ENCODE peak calls at places on chromosomes 11 and 22, in ten cellular contexts. L, C, O, X, N, Y, V, K, F and M are unnamed samples.
A peak's percentile ranks its signal among the peaks of the same experiment; 100 is the strongest.

GRCh38 chr11:37409124-37409523 is 811.1 kb upstream of the RAG2 start:
- DNase-seq in L (no peak), C (no peak), O (no peak), X (no peak), N (no peak), Y (no peak), V (no peak), K (no peak), F (no peak), M (no peak)

GRCh38 chr11:74037309-74037708 is 28.4 kb upstream of the UCP3 start:
- DNase-seq in L (no peak), C (no peak), O (no peak), X (no peak), N (no peak), Y (no peak), V (no peak), K (no peak), F (peak; percentile 36), M (no peak)

GRCh38 chr11:26418391-26418790 is 86.5 kb downstream of the ANO3 start:
- DNase-seq in L (no peak), C (no peak), O (no peak), X (no peak), N (no peak), Y (no peak), V (no peak), K (no peak), F (no peak), M (no peak)

GRCh38 chr11:63537293-63538101 is 889 bp downstream of the PLAAT4 start:
- DNase-seq in L (no peak), C (no peak), O (peak; percentile 92), X (no peak), N (peak; percentile 86), Y (peak; percentile 8), V (no peak), K (peak; percentile 83), F (no peak), M (no peak)

GRCh38 chr11:68776442-68777235 is 25.3 kb upstream of the TESMIN start:
- DNase-seq in L (no peak), C (no peak), O (no peak), X (no peak), N (no peak), Y (no peak), V (no peak), K (no peak), F (peak; percentile 15), M (no peak)

GRCh38 chr22:31332886-31333285 is 13.3 kb downstream of the PATZ1 start:
- DNase-seq in L (no peak), C (no peak), O (no peak), X (no peak), N (no peak), Y (no peak), V (no peak), K (no peak), F (no peak), M (no peak)

GRCh38 chr11:70005107-70005818 is 72.9 kb upstream of the ANO1 start:
- DNase-seq in L (no peak), C (no peak), O (no peak), X (no peak), N (no peak), Y (no peak), V (no peak), K (no peak), F (no peak), M (no peak)

GRCh38 chr11:108887436-108888238 is 222.8 kb downstream of the DDX10 start:
- DNase-seq in L (no peak), C (no peak), O (no peak), X (no peak), N (no peak), Y (no peak), V (no peak), K (no peak), F (no peak), M (no peak)

GRCh38 chr11:62438641-62439040 is 19.8 kb downstream of the SCGB1A1 start:
- DNase-seq in L (no peak), C (no peak), O (no peak), X (no peak), N (no peak), Y (no peak), V (no peak), K (no peak), F (no peak), M (no peak)

GRCh38 chr11:105701098-105701497 is 91.2 kb downstream of the GRIA4 start:
- DNase-seq in L (no peak), C (no peak), O (no peak), X (no peak), N (no peak), Y (no peak), V (no peak), K (peak; percentile 54), F (no peak), M (no peak)

DNA sequence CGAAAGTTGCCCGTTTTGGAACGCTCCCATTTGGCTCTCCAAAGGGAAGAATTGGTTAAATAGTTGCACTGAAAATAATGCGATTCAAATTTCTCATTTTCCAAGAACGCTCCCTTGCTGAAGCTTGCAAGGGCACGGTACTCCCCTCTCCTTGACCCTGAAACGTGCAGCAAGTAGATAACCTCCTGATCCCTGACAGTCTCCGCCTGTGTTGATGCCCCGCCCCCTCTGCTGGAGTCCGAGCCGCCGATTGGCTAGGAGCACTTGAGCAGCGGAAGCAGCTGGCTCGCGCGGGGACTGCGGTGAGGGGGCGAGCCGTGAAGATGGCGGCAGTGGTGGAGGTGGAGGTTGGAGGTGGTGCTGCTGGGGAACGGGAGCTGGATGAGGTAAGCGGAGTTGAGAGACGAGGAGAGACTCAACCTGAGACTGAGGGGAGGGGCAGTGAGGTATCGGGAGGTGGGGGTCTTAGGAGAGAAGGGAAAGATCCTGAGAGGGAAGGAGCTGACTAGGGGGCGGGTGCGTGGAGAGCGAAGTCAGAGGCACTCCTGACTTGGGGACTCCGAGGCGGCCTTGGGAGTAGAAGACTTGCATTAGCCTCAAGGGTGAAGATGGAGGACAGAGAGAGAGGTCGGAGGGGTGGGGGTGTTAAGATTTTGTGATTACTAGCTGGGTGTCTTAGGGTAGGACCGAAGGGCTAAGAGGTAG is at the start of gene RNF121:
- DNase-seq in L (peak; percentile 96), C (peak; percentile 98), O (peak; percentile 98), X (peak; percentile 98), N (peak; percentile 98), Y (peak; percentile 97), V (peak; percentile 96), K (peak; percentile 97), F (peak; percentile 91), M (peak; percentile 73)
- TF ChIP-seq POLR2A in L (no peak), C (peak; percentile 59), O (peak; percentile 62), X (no peak), N (peak; percentile 55), Y (no peak), V (peak; percentile 91), K (no peak), F (peak; percentile 76), M (peak; percentile 88)

GRCh38 chr11:3825473-3826154 is 15.1 kb downstream of the RHOG start:
- DNase-seq in L (no peak), C (no peak), O (no peak), X (no peak), N (no peak), Y (no peak), V (peak; percentile 22), K (no peak), F (no peak), M (no peak)
- TF ChIP-seq POLR2AphosphoS5 in L (no peak), C (no peak), O (no peak), X (no peak), N (no peak), Y (no peak), V (no peak), K (no peak), F (no peak), M (no peak)

GRCh38 chr11:1291295-1292017 is 18.0 kb downstream of the TOLLIP start:
- DNase-seq in L (no peak), C (no peak), O (no peak), X (peak; percentile 42), N (no peak), Y (no peak), V (no peak), K (no peak), F (no peak), M (no peak)
- TF ChIP-seq POLR2A in L (no peak), C (no peak), O (no peak), X (no peak), N (no peak), Y (no peak), V (no peak), K (no peak), F (no peak), M (no peak)

GRCh38 chr22:25141994-25142620 is 57.6 kb upstream of the CRYBB3 start:
- DNase-seq in L (no peak), C (no peak), O (peak; percentile 26), X (no peak), N (no peak), Y (no peak), V (no peak), K (no peak), F (no peak), M (no peak)
- TF ChIP-seq POLR2AphosphoS5 in L (no peak), C (no peak), O (no peak), X (no peak), N (no peak), Y (no peak), V (no peak), K (no peak), F (no peak), M (no peak)